ENCODE peak calls at places on chromosomes 6 and 20, in six cellular contexts. One of them, this sample, is unnamed.

GRCh38 chr6:42845327-42845694 is 34.1 kb upstream of the RPL7L1 start:
- DNase-seq in CD8-positive, alpha-beta T cell: no peak
- DNase-seq in lower leg skin: no peak
- DNase-seq in fibroblast of lung: no peak
- DNase-seq in GM12878: no peak
- DNase-seq in heart right ventricle: no peak
- DNase-seq in this sample: no peak

GRCh38 chr6:44664716-44665115 is 277.2 kb downstream of the CDC5L start:
- DNase-seq in CD8-positive, alpha-beta T cell: no peak
- DNase-seq in lower leg skin: no peak
- DNase-seq in fibroblast of lung: peak
- DNase-seq in GM12878: no peak
- DNase-seq in heart right ventricle: no peak
- DNase-seq in this sample: no peak

GRCh38 chr6:44078795-44079671 is 48.2 kb downstream of the MRPL14 start:
- DNase-seq in CD8-positive, alpha-beta T cell: peak
- DNase-seq in lower leg skin: peak
- DNase-seq in fibroblast of lung: peak
- DNase-seq in GM12878: no peak
- DNase-seq in heart right ventricle: peak
- DNase-seq in this sample: no peak

GRCh38 chr6:21679761-21680265 is 86.3 kb downstream of the SOX4 start:
- DNase-seq in CD8-positive, alpha-beta T cell: no peak
- DNase-seq in lower leg skin: no peak
- DNase-seq in fibroblast of lung: peak
- DNase-seq in GM12878: no peak
- DNase-seq in heart right ventricle: no peak
- DNase-seq in this sample: no peak

GRCh38 chr20:51631011-51631950 is 88.8 kb upstream of the NFATC2 start:
- DNase-seq in CD8-positive, alpha-beta T cell: no peak
- DNase-seq in lower leg skin: peak
- DNase-seq in fibroblast of lung: peak
- DNase-seq in GM12878: no peak
- DNase-seq in heart right ventricle: peak
- DNase-seq in this sample: no peak

GRCh38 chr6:87397656-87398055 is 10.1 kb upstream of the CFAP206 start:
- DNase-seq in CD8-positive, alpha-beta T cell: no peak
- DNase-seq in lower leg skin: no peak
- DNase-seq in fibroblast of lung: no peak
- DNase-seq in GM12878: no peak
- DNase-seq in heart right ventricle: no peak
- DNase-seq in this sample: no peak

GRCh38 chr6:19759117-19759880 is 77.9 kb upstream of the ID4 start:
- DNase-seq in CD8-positive, alpha-beta T cell: no peak
- DNase-seq in lower leg skin: no peak
- DNase-seq in fibroblast of lung: peak
- DNase-seq in GM12878: no peak
- DNase-seq in heart right ventricle: no peak
- DNase-seq in this sample: no peak

GRCh38 chr20:36871640-36872570 is 4.0 kb upstream of the TLDC2 start:
- DNase-seq in CD8-positive, alpha-beta T cell: no peak
- DNase-seq in lower leg skin: no peak
- DNase-seq in fibroblast of lung: no peak
- DNase-seq in GM12878: no peak
- DNase-seq in heart right ventricle: no peak
- DNase-seq in this sample: no peak

GRCh38 chr20:45345104-45345936 is 2.9 kb downstream of the SDC4 start:
- DNase-seq in CD8-positive, alpha-beta T cell: no peak
- DNase-seq in lower leg skin: peak
- DNase-seq in fibroblast of lung: peak
- DNase-seq in GM12878: no peak
- DNase-seq in heart right ventricle: no peak
- DNase-seq in this sample: peak

GRCh38 chr20:4406627-4407026 is 315.1 kb upstream of the PRND start:
- DNase-seq in CD8-positive, alpha-beta T cell: no peak
- DNase-seq in lower leg skin: no peak
- DNase-seq in fibroblast of lung: peak
- DNase-seq in GM12878: no peak
- DNase-seq in heart right ventricle: no peak
- DNase-seq in this sample: no peak

GRCh38 chr20:39670987-39671386 is 708.8 kb downstream of the DHX35 start:
- DNase-seq in CD8-positive, alpha-beta T cell: no peak
- DNase-seq in lower leg skin: no peak
- DNase-seq in fibroblast of lung: no peak
- DNase-seq in GM12878: no peak
- DNase-seq in heart right ventricle: no peak
- DNase-seq in this sample: no peak

GRCh38 chr6:144497650-144498049 is 212.5 kb downstream of the UTRN start:
- DNase-seq in CD8-positive, alpha-beta T cell: no peak
- DNase-seq in lower leg skin: no peak
- DNase-seq in fibroblast of lung: peak
- DNase-seq in GM12878: no peak
- DNase-seq in heart right ventricle: no peak
- DNase-seq in this sample: no peak

GRCh38 chr6:157928428-157928827 is 53.2 kb upstream of the SYNJ2 start:
- DNase-seq in CD8-positive, alpha-beta T cell: no peak
- DNase-seq in lower leg skin: no peak
- DNase-seq in fibroblast of lung: no peak
- DNase-seq in GM12878: no peak
- DNase-seq in heart right ventricle: no peak
- DNase-seq in this sample: no peak

GRCh38 chr20:64145458-64146300 is 18.6 kb upstream of the MYT1 start:
- DNase-seq in CD8-positive, alpha-beta T cell: no peak
- DNase-seq in lower leg skin: no peak
- DNase-seq in fibroblast of lung: no peak
- DNase-seq in GM12878: no peak
- DNase-seq in heart right ventricle: no peak
- DNase-seq in this sample: no peak

GRCh38 chr20:5508044-5508443 is 191.3 kb upstream of the PROKR2 start:
- DNase-seq in CD8-positive, alpha-beta T cell: no peak
- DNase-seq in lower leg skin: no peak
- DNase-seq in fibroblast of lung: no peak
- DNase-seq in GM12878: no peak
- DNase-seq in heart right ventricle: no peak
- DNase-seq in this sample: no peak

GRCh38 chr6:70310063-70310694 is 7.3 kb upstream of the COL9A1 start:
- DNase-seq in CD8-positive, alpha-beta T cell: no peak
- DNase-seq in lower leg skin: no peak
- DNase-seq in fibroblast of lung: peak
- DNase-seq in GM12878: no peak
- DNase-seq in heart right ventricle: no peak
- DNase-seq in this sample: peak

GRCh38 chr6:100775667-100776066 is 105.5 kb downstream of the ASCC3 start:
- DNase-seq in CD8-positive, alpha-beta T cell: no peak
- DNase-seq in lower leg skin: no peak
- DNase-seq in fibroblast of lung: no peak
- DNase-seq in GM12878: no peak
- DNase-seq in heart right ventricle: no peak
- DNase-seq in this sample: no peak
- TF ChIP-seq CTCF in CD8-positive, alpha-beta T cell: no peak
- TF ChIP-seq CTCF in lower leg skin: no peak
- TF ChIP-seq CTCF in fibroblast of lung: no peak
- TF ChIP-seq CTCF in GM12878: no peak
- TF ChIP-seq CTCF in heart right ventricle: peak
- TF ChIP-seq CTCF in this sample: peak

DNA sequence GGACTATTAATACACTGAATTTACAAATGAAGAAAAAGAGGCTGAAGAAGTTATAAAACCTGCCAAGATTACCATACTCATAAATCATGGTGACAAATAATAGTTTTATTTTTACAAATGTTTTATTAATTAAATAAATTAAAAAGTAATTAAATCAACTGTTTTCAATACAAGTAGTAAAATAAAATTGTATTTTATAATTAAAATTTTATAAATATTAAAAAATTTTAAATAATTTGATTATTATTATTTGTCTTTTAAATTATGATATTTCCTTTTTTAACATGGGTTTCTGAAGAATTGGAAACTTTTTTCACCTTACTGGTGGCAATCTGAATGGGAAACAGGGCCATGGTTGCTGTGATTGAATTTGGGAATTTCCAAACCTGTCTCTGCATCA is 177.3 kb upstream of the TSHZ2 start:
- DNase-seq in CD8-positive, alpha-beta T cell: no peak
- DNase-seq in lower leg skin: no peak
- DNase-seq in fibroblast of lung: no peak
- DNase-seq in GM12878: no peak
- DNase-seq in heart right ventricle: no peak
- DNase-seq in this sample: no peak
- H3K4me3 ChIP-seq in CD8-positive, alpha-beta T cell: no peak
- H3K4me3 ChIP-seq in lower leg skin: no peak
- H3K4me3 ChIP-seq in fibroblast of lung: no peak
- H3K4me3 ChIP-seq in GM12878: no peak
- H3K4me3 ChIP-seq in heart right ventricle: no peak
- H3K4me3 ChIP-seq in this sample: no peak

GRCh38 chr6:100673641-100674040 is 207.5 kb downstream of the ASCC3 start:
- DNase-seq in CD8-positive, alpha-beta T cell: no peak
- DNase-seq in lower leg skin: no peak
- DNase-seq in fibroblast of lung: no peak
- DNase-seq in GM12878: no peak
- DNase-seq in heart right ventricle: no peak
- DNase-seq in this sample: no peak

GRCh38 chr6:100677240-100677639 is 203.9 kb downstream of the ASCC3 start:
- DNase-seq in CD8-positive, alpha-beta T cell: no peak
- DNase-seq in lower leg skin: no peak
- DNase-seq in fibroblast of lung: no peak
- DNase-seq in GM12878: no peak
- DNase-seq in heart right ventricle: no peak
- DNase-seq in this sample: no peak

DNA sequence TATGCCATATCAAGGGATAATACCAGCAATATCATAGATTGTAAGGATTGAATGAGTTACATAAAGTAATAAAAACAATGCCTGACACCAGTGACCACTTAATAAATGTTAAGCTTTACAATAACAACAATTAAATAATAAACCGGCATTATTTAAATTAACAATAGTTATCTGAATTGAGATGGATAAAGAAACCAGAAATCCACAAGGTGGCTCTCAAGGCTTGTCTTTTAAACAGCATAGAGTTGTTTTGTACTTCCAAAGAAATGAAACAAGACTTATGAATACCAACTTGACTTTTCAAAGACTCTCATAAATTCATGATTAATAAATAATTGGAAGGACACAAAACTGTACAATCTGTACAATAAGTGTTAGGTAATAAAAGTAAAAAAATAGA is 203.1 kb downstream of the ASCC3 start:
- DNase-seq in CD8-positive, alpha-beta T cell: no peak
- DNase-seq in lower leg skin: no peak
- DNase-seq in fibroblast of lung: no peak
- DNase-seq in GM12878: no peak
- DNase-seq in heart right ventricle: no peak
- DNase-seq in this sample: no peak
- TF ChIP-seq CTCF in CD8-positive, alpha-beta T cell: no peak
- TF ChIP-seq CTCF in lower leg skin: no peak
- TF ChIP-seq CTCF in fibroblast of lung: no peak
- TF ChIP-seq CTCF in GM12878: no peak
- TF ChIP-seq CTCF in heart right ventricle: no peak
- TF ChIP-seq CTCF in this sample: peak

GRCh38 chr20:62624325-62624690 is 18.0 kb upstream of the SLCO4A1 start:
- DNase-seq in CD8-positive, alpha-beta T cell: peak
- DNase-seq in lower leg skin: no peak
- DNase-seq in fibroblast of lung: no peak
- DNase-seq in GM12878: no peak
- DNase-seq in heart right ventricle: no peak
- DNase-seq in this sample: no peak
- H3K4me3 ChIP-seq in CD8-positive, alpha-beta T cell: no peak
- H3K4me3 ChIP-seq in lower leg skin: no peak
- H3K4me3 ChIP-seq in fibroblast of lung: no peak
- H3K4me3 ChIP-seq in GM12878: peak
- H3K4me3 ChIP-seq in heart right ventricle: peak
- H3K4me3 ChIP-seq in this sample: peak

DNA sequence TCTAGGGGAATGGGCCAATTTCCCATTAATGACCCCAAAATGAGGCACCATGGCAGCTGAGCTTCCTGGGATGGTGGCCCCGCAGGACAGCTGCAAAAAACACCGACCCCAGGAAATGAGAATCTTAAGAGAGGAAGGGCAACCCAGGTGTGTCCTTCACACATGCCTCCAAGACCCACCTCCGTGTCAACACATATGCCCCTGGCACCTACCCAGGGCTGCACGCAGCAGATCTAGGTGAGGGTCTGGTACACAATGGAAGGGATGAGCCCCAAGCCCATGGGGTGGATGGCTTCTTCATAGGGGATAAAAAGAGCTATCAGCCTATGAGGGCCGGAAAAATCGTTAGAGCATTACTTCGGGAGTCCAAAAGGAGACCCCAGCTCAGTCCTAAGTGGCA is 9.5 kb downstream of the MTCH1 start:
- DNase-seq in CD8-positive, alpha-beta T cell: no peak
- DNase-seq in lower leg skin: no peak
- DNase-seq in fibroblast of lung: no peak
- DNase-seq in GM12878: no peak
- DNase-seq in heart right ventricle: no peak
- DNase-seq in this sample: no peak
- TF ChIP-seq CTCF in CD8-positive, alpha-beta T cell: no peak
- TF ChIP-seq CTCF in lower leg skin: no peak
- TF ChIP-seq CTCF in fibroblast of lung: no peak
- TF ChIP-seq CTCF in GM12878: no peak
- TF ChIP-seq CTCF in heart right ventricle: no peak
- TF ChIP-seq CTCF in this sample: no peak

DNA sequence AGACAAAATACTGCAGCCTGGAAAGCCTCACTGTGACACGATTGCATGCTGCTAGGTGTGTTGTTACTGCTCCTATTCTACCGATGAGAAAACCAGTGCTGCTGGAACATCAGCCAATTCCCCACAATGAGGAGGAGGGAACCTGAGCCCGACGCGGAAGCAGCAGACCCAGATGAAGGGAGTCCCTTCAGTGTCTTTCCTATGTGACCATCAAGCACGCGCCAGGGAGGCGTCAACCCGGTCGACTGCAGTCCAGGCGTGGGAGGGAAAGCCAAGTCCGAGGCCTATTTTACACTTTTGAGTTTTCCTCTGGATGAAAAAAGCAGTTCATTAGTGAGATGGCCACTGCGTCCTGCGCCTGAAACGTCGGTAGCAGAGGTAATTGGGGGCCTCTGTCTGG is 63.3 kb downstream of the STK35 start:
- DNase-seq in CD8-positive, alpha-beta T cell: no peak
- DNase-seq in lower leg skin: no peak
- DNase-seq in fibroblast of lung: no peak
- DNase-seq in GM12878: no peak
- DNase-seq in heart right ventricle: no peak
- DNase-seq in this sample: no peak
- H3K4me3 ChIP-seq in CD8-positive, alpha-beta T cell: no peak
- H3K4me3 ChIP-seq in lower leg skin: no peak
- H3K4me3 ChIP-seq in fibroblast of lung: no peak
- H3K4me3 ChIP-seq in GM12878: no peak
- H3K4me3 ChIP-seq in heart right ventricle: no peak
- H3K4me3 ChIP-seq in this sample: no peak

This sample was measured in LNCaP clone FGC.